ENCODE peak calls at places on chromosomes 7 and 10, in six cellular contexts. L is body of pancreas; Q is upper lobe of right lung; D is CD8-positive, alpha-beta T cell; X is H1; O is upper lobe of left lung. W is an unnamed sample.

GRCh38 chr10:11468126-11468742 is 143.2 kb downstream of the USP6NL start:
- DNase-seq in L (peak; percentile 76), Q (no peak), D (no peak), X (no peak), O (no peak), W (peak; percentile 48)

GRCh38 chr10:26449726-26450125 is 11.6 kb downstream of the APBB1IP start:
- DNase-seq in L (no peak), Q (no peak), D (no peak), X (no peak), O (no peak), W (no peak)

GRCh38 chr7:130278892-130279690 is 12.4 kb downstream of the CPA2 start:
- DNase-seq in L (no peak), Q (no peak), D (no peak), X (no peak), O (no peak), W (no peak)

GRCh38 chr10:74164641-74165529 is 13.9 kb downstream of the ADK start:
- DNase-seq in L (no peak), Q (no peak), D (no peak), X (no peak), O (no peak), W (no peak)

GRCh38 chr10:122388287-122388997 is 13.9 kb downstream of the PLEKHA1 start:
- DNase-seq in L (no peak), Q (no peak), D (no peak), X (no peak), O (no peak), W (no peak)

GRCh38 chr7:136058561-136058960 is 81.4 kb upstream of the MTPN start:
- DNase-seq in L (no peak), Q (no peak), D (no peak), X (no peak), O (no peak), W (no peak)

GRCh38 chr7:151626422-151627115 is 106.9 kb upstream of the RHEB start:
- DNase-seq in L (peak; percentile 76), Q (no peak), D (no peak), X (no peak), O (peak; percentile 55), W (no peak)

GRCh38 chr10:29784175-29784773 is 149.5 kb upstream of the SVIL start:
- DNase-seq in L (peak; percentile 10), Q (no peak), D (no peak), X (peak; percentile 56), O (peak; percentile 74), W (peak; percentile 94)

DNA sequence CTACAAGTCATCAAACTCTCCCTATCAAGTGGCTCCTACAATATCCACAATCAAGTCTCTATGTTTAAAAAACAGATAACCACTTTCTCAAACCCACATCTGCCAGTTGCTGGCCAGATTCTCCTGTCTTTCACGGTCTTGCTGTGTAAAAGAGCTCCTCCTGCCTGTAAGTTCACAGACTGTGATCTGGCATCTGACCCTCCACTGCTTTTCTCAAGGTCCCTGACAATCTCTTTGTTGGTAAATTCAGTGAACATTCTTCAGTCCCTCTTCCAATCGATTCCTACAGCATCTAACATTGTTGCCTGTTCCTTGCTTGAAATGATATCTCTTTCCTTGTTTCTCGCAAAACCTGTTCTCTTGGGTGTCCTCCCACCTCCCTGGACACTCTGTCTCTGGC is 18.5 kb upstream of the LMOD2 start:
- DNase-seq in L (no peak), Q (no peak), D (no peak), X (no peak), O (no peak), W (no peak)
- TF ChIP-seq CTCF in L (no peak), Q (no peak), D (no peak), X (no peak), O (no peak), W (no peak)

GRCh38 chr10:121168513-121169216 is 317.5 kb downstream of the WDR11 start:
- DNase-seq in L (no peak), Q (no peak), D (no peak), X (peak; percentile 15), O (no peak), W (no peak)
- H3K27ac ChIP-seq in L (no peak overlapping the region), Q (no peak overlapping the region), D (no peak overlapping the region), X (no peak overlapping the region), O (no peak overlapping the region), W (no peak overlapping the region)

GRCh38 chr7:133543657-133544056 is 290.8 kb downstream of the EXOC4 start:
- DNase-seq in L (no peak), Q (no peak), D (no peak), X (no peak), O (no peak), W (no peak)
- TF ChIP-seq CTCF in L (no peak), Q (no peak), D (no peak), X (no peak), O (no peak), W (no peak)

GRCh38 chr10:305034-305433 is 169.8 kb downstream of the ZMYND11 start:
- DNase-seq in L (no peak), Q (no peak), D (no peak), X (no peak), O (no peak), W (no peak)
- H3K27ac ChIP-seq in L (no peak overlapping the region), Q (no peak overlapping the region), D (no peak overlapping the region), X (no peak overlapping the region), O (no peak overlapping the region), W (no peak overlapping the region)

DNA sequence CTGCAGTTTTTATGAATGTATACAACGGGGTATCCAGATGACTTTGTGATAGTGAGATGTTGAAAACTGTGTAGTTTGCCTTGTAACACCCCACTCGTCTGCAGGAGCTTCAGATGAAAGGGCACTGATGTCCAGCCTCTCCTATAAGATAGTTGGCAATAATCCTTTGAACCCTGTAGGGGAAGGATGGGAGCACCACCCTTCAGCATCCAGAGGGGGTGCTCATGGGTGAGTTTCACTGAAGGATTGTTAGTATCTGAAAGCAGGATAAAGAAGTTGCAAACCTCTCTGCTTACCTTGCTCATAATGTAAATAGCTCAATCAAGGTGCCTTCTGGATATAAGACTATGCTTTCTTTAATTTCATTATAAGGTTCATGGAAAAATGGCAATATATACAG is 201.5 kb downstream of the TMEM178B start:
- DNase-seq in L (no peak), Q (no peak), D (no peak), X (no peak), O (no peak), W (no peak)
- TF ChIP-seq CTCF in L (no peak), Q (no peak), D (no peak), X (peak; percentile 17), O (no peak), W (no peak)

DNA sequence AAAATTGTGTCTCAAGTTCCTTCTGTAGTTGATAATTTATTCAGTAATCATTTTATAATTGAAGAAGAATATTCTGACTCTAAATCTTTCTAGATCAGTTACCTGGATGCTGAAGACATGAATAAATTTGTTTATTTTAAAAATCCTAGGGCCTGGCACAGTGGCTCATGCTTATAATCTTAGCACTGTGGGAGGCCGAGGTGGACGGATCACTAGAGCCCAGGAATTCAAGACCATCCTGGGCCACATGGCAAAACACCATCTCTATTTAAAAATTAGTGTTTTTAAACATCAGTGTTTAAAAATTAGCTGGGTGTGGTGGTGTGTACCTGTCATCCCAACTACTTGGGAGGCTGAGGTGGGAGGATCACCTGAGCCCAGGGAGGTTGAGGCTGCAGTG is 9.3 kb downstream of the POR start:
- DNase-seq in L (no peak), Q (no peak), D (no peak), X (no peak), O (no peak), W (no peak)
- H3K27ac ChIP-seq in L (no peak overlapping the region), Q (no peak overlapping the region), D (no peak overlapping the region), X (no peak overlapping the region), O (no peak overlapping the region), W (no peak overlapping the region)

DNA sequence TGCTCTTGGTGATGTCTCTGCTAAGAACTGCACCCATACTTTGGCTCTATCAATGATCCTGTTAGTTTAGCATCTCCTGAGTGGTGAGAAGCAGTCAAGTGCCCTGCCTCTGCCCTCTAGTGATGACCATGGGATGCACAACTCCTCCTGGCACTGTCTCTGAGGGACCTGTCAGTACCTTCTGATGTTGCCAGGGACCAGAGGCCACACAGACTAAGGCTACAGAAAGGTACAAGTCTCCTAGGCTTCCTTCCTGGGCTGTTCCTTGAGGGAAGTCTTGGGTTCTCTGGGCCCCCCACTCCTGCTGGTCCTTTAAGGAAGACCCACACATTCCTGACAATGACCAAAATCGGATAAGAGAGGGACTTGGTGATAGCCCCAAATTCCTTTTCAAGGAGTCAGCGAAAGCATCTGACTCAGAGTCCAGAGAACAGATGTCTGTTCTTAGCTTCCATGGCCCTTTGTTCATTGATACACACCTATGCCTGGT is 15.3 kb downstream of the NKX2-3 start:
- DNase-seq in L (no peak), Q (no peak), D (no peak), X (no peak), O (no peak), W (no peak)
- TF ChIP-seq CTCF in L (no peak), Q (peak; percentile 28), D (no peak), X (peak; percentile 78), O (peak; percentile 13), W (no peak)